ENCODE peak calls at places on chromosomes 12 and 14, in five cellular contexts. C, P, X, M and F are unnamed samples.
A peak's percentile ranks its signal among the peaks of the same experiment; 100 is the strongest.

GRCh38 chr12:49990269-49990668 is 17.5 kb downstream of the AQP6 start:
- DNase-seq in C (no peak), P (no peak), X (no peak), M (no peak), F (no peak)

GRCh38 chr12:12990700-12991468 is 9.2 kb downstream of the HEBP1 start:
- DNase-seq in C (no peak), P (no peak), X (no peak), M (no peak), F (no peak)

GRCh38 chr12:131471271-131471905 is 239.5 kb upstream of the SFSWAP start:
- DNase-seq in C (no peak), P (no peak), X (no peak), M (no peak), F (no peak)

GRCh38 chr12:94289551-94290312 is 141.4 kb downstream of the PLXNC1 start:
- DNase-seq in C (no peak), P (peak; percentile 83), X (no peak), M (peak; percentile 31), F (no peak)

GRCh38 chr12:120350576-120351350 is 18.2 kb downstream of the MSI1 start:
- DNase-seq in C (peak; percentile 89), P (no peak), X (no peak), M (no peak), F (no peak)

GRCh38 chr14:99121027-99121875 is 150.7 kb downstream of the BCL11B start:
- DNase-seq in C (no peak), P (no peak), X (no peak), M (peak; percentile 42), F (no peak)

GRCh38 chr12:27355979-27356378 is 23.3 kb downstream of the BMAL2 start:
- DNase-seq in C (no peak), P (no peak), X (no peak), M (no peak), F (no peak)

GRCh38 chr12:81147286-81147919 is 69.5 kb downstream of the ACSS3 start:
- DNase-seq in C (no peak), P (no peak), X (no peak), M (no peak), F (no peak)

GRCh38 chr12:123983822-123984485 is 10.9 kb downstream of the ZNF664 start:
- DNase-seq in C (no peak), P (peak; percentile 67), X (peak; percentile 43), M (no peak), F (no peak)

GRCh38 chr14:77542349-77543239 is 44.0 kb upstream of the ISM2 start:
- DNase-seq in C (no peak), P (no peak), X (no peak), M (no peak), F (no peak)

GRCh38 chr12:88957358-88957757 is 377.1 kb upstream of the KITLG start:
- DNase-seq in C (no peak), P (no peak), X (no peak), M (no peak), F (no peak)

GRCh38 chr12:131916306-131917138 is 12.6 kb upstream of the PUS1 start:
- DNase-seq in C (peak; percentile 70), P (no peak), X (no peak), M (no peak), F (no peak)

GRCh38 chr12:95277139-95277538 is 59.5 kb downstream of the VEZT start:
- DNase-seq in C (no peak), P (peak; percentile 70), X (no peak), M (no peak), F (no peak)

GRCh38 chr12:15705606-15706005 is 83.6 kb downstream of the EPS8 start:
- DNase-seq in C (no peak), P (no peak), X (no peak), M (no peak), F (no peak)

GRCh38 chr12:83537428-83538053 is 850.8 kb downstream of the TMTC2 start:
- DNase-seq in C (no peak), P (no peak), X (no peak), M (no peak), F (no peak)

GRCh38 chr14:91927216-91927615 is 20.3 kb downstream of the FBLN5 start:
- DNase-seq in C (no peak), P (no peak), X (no peak), M (no peak), F (no peak)

GRCh38 chr12:116672842-116673516 is 64.9 kb downstream of the SPRING1 start:
- DNase-seq in C (no peak), P (no peak), X (peak; percentile 23), M (no peak), F (no peak)

GRCh38 chr12:104792570-104792969 is 165.5 kb downstream of the SLC41A2 start:
- DNase-seq in C (no peak), P (peak; percentile 86), X (no peak), M (no peak), F (peak; percentile 47)

GRCh38 chr14:103512701-103513611 is 9.7 kb downstream of the CKB start:
- DNase-seq in C (peak; percentile 46), P (peak; percentile 93), X (no peak), M (no peak), F (peak; percentile 76)

GRCh38 chr14:31834616-31835015 is 242.5 kb upstream of the ARHGAP5 start:
- DNase-seq in C (no peak), P (no peak), X (no peak), M (no peak), F (no peak)

GRCh38 chr14:26925876-26926584 is 328.2 kb upstream of the NOVA1 start:
- DNase-seq in C (no peak), P (no peak), X (no peak), M (peak; percentile 46), F (no peak)

GRCh38 chr12:47033081-47033480 is 46.3 kb upstream of the PCED1B start:
- DNase-seq in C (peak; percentile 77), P (no peak), X (peak; percentile 23), M (no peak), F (peak; percentile 25)